ENCODE peak calls at places on chromosomes 6 and 20, in seven cellular contexts. J is mesenchymal stem cell, E is H1, Y is IMR-90, K is mesendoderm, F is neuronal stem cell, Z is H9. O is an unnamed sample.

GRCh38 chr20:16054917-16055316 is 518.3 kb downstream of the KIF16B start:
- DNase-seq in Z (no peak), K (no peak), F (no peak), Y (no peak), E (no peak), J (no peak), O (no peak)

GRCh38 chr20:57394087-57395082 is 3.2 kb downstream of the RBM38 start:
- DNase-seq in Z (no peak), F (no peak), Y (no peak), E (no peak), J (no peak), K (no peak), O (peak; percentile 51)

GRCh38 chr6:62904687-62905086 is 306.6 kb upstream of the FKBP1C start:
- DNase-seq in F (no peak), Z (peak; percentile 50), J (no peak), E (peak; percentile 19), K (peak; percentile 20), Y (no peak), O (no peak)

GRCh38 chr6:117270121-117270959 is 5.0 kb downstream of the VGLL2 start:
- DNase-seq in Z (peak; percentile 68), F (no peak), J (peak; percentile 12), Y (no peak), K (peak; percentile 71), E (no peak), O (peak; percentile 54)

GRCh38 chr6:118678866-118679265 is 27.5 kb upstream of the CEP85L start:
- DNase-seq in J (no peak), K (no peak), Y (peak; percentile 43), Z (no peak), F (no peak), E (no peak), O (no peak)

GRCh38 chr6:14060971-14061370 is 56.6 kb upstream of the CD83 start:
- DNase-seq in J (no peak), Z (no peak), Y (no peak), K (no peak), F (no peak), E (no peak), O (no peak)

GRCh38 chr20:48897298-48898044 is 24.0 kb upstream of the ARFGEF2 start:
- DNase-seq in J (peak; percentile 86), K (no peak), E (no peak), Z (no peak), Y (peak; percentile 92), F (no peak), O (peak; percentile 19)

GRCh38 chr6:104855507-104855906 is 4.2 kb downstream of the HACE1 start:
- DNase-seq in F (no peak), E (no peak), Y (peak; percentile 52), J (peak; percentile 40), K (no peak), Z (no peak), O (peak; percentile 6)

GRCh38 chr20:15675813-15676484 is 897.3 kb downstream of the KIF16B start:
- DNase-seq in E (no peak), F (no peak), K (no peak), J (no peak), Y (no peak), Z (no peak), O (no peak)

GRCh38 chr6:84284428-84285033 is 57.1 kb upstream of the CEP162 start:
- DNase-seq in K (peak; percentile 46), E (no peak), Z (peak; percentile 31), F (peak; percentile 17), Y (peak; percentile 2), J (peak; percentile 11), O (no peak)

GRCh38 chr20:48596499-48596898 is 231.3 kb downstream of the PREX1 start:
- DNase-seq in E (no peak), Z (no peak), F (no peak), K (no peak), J (no peak), Y (no peak), O (no peak)

GRCh38 chr6:16313732-16314131 is 75.3 kb downstream of the GMPR start:
- DNase-seq in K (no peak), Z (no peak), E (no peak), F (no peak), Y (no peak), J (no peak), O (no peak)

GRCh38 chr6:42963855-42964605 is 3.5 kb downstream of the GNMT start:
- DNase-seq in Y (peak; percentile 58), E (peak; percentile 64), Z (peak; percentile 89), F (no peak), K (peak; percentile 95), J (peak; percentile 78), O (no peak)

GRCh38 chr6:91088515-91088914 is 501.6 kb upstream of the MAP3K7 start:
- DNase-seq in Y (no peak), F (no peak), J (no peak), E (no peak), Z (no peak), K (peak; percentile 50), O (no peak)

GRCh38 chr20:47774081-47774777 is 11.1 kb downstream of the SULF2 start:
- DNase-seq in Z (no peak), K (no peak), F (no peak), E (no peak), J (no peak), Y (no peak), O (no peak)

GRCh38 chr6:12749531-12750379 is 33.2 kb downstream of the PHACTR1 start:
- DNase-seq in E (peak; percentile 25), F (peak; percentile 43), J (no peak), Z (peak; percentile 83), K (peak; percentile 75), Y (no peak), O (no peak)

GRCh38 chr6:112603726-112604125 is 256.6 kb downstream of the RFPL4B start:
- DNase-seq in J (no peak), K (no peak), Y (no peak), E (no peak), F (no peak), Z (no peak), O (peak; percentile 4)

GRCh38 chr6:79544299-79544927 is 7.2 kb upstream of the LCA5 start:
- DNase-seq in Z (no peak), J (peak; percentile 68), E (no peak), F (no peak), K (peak; percentile 35), Y (peak; percentile 46), O (no peak)

GRCh38 chr6:159720708-159721107 is 6.6 kb upstream of the WTAP start:
- DNase-seq in Y (no peak), E (no peak), K (peak; percentile 73), Z (no peak), J (peak; percentile 47), F (peak; percentile 17), O (peak; percentile 29)

GRCh38 chr6:160667854-160668481 is 3.9 kb upstream of the LPA start:
- DNase-seq in K (peak; percentile 77), J (no peak), Y (no peak), E (peak; percentile 23), Z (peak; percentile 76), F (no peak), O (no peak)

GRCh38 chr6:28809947-28810654 is 113.7 kb downstream of the TRIM27 start:
- DNase-seq in K (peak; percentile 70), Z (peak; percentile 64), J (peak; percentile 14), E (no peak), Y (no peak), F (no peak), O (peak; percentile 38)

GRCh38 chr6:147784371-147784770 is 275.9 kb downstream of the SAMD5 start:
- DNase-seq in Z (no peak), F (no peak), K (no peak), Y (no peak), J (no peak), E (no peak), O (no peak)

GRCh38 chr20:31836853-31837608 is 8.4 kb downstream of the FOXS1 start:
- DNase-seq in J (no peak), K (peak; percentile 63), Z (no peak), Y (no peak), E (no peak), F (no peak), O (no peak)

GRCh38 chr6:21871831-21872230 is 278.3 kb downstream of the SOX4 start:
- DNase-seq in Y (no peak), Z (no peak), F (no peak), K (no peak), J (no peak), E (no peak), O (no peak)

GRCh38 chr6:34546551-34547321 is 9.4 kb downstream of the SPDEF start:
- DNase-seq in J (no peak), K (no peak), F (no peak), Y (no peak), E (no peak), Z (no peak), O (no peak)
- H3K27ac ChIP-seq in J (no peak overlapping the region), K (no peak overlapping the region), F (no peak overlapping the region), Y (no peak overlapping the region), E (no peak overlapping the region), Z (no peak overlapping the region), O (no peak overlapping the region)

GRCh38 chr6:144349690-144350132 is 64.6 kb downstream of the UTRN start:
- DNase-seq in F (no peak), J (no peak), Z (no peak), E (no peak), Y (peak; percentile 53), K (no peak), O (no peak)
- H3K4ac ChIP-seq in F (no peak overlapping the region), J (no peak overlapping the region), Z (no peak overlapping the region), E (no peak overlapping the region), Y (no peak overlapping the region), K (no peak overlapping the region), O (no peak overlapping the region)

DNA sequence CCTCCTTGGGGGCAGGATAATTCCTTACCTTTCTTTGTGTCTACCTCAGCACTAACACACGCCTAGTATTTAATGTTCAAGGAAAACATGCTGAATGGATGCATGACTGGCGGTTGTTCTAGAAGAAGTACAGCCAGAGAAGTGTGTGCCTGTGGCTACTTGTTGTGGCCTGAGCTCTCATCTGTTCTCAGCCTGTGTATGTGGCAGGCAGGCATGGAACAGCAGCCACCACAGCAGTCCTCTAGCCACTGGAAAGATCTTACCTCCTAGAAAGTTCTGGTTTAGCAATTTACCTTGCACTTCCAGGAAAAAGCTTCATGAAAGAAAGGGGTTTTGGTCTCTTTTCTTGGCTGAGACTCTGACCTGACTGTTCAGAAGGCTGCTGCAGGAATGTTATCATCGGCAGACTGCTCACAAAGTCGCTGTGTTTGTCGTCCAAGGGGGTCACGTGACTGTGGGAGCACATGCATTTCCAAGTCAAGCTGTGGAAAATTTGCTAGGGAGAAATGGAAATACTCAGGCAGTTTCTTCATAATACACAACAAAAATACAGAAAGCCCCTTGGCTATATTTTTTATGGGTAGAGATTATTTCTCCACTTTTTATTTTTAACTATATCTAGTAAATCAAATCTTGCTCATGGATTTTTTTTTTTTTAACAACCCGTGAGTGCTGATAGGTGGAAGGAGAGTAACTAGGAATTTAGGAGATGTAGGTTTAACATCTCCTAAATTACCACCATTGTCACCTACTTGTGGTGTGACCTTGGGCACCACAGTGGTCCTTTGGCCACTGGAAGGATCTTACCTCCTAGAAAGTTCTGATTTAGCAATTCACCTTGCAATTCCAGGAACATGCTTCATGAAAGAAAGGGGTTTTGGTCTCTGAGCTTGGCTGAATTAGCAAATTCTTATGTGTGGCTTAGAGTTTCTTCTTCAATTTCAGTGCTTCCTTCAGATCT is 110.8 kb upstream of the GPR6 start:
- DNase-seq in E (no peak), J (peak; percentile 35), F (no peak), Z (no peak), K (peak; percentile 67), Y (peak; percentile 6), O (no peak)
- H3K27ac ChIP-seq in E (no peak overlapping the region), J (no peak overlapping the region), F (no peak overlapping the region), Z (no peak overlapping the region), K (peak overlapping the region; percentile 32), Y (no peak overlapping the region), O (no peak overlapping the region)

DNA sequence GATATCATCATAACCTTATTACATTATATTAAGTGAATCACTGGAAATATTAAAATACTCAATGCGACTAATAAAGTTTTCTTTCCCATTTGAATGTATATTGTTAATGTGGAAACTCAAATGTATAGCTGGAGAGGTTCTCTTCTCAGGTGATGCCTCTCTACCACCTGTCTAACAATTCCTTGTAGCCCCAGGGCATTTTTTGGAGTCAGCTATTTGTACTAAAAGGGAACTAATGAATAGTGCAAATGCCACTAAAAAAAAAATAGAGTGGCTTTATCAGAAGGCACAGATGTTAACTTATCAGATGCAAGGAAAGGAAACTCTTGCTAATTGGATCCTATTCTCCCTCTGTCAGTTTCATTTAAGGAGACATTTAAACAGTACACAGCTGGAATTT is 896.9 kb upstream of the SLC35B3 start:
- DNase-seq in E (no peak), F (peak; percentile 14), Z (no peak), Y (no peak), J (no peak), K (no peak), O (peak; percentile 56)
- H3K4ac ChIP-seq in E (no peak overlapping the region), F (no peak overlapping the region), Z (no peak overlapping the region), Y (no peak overlapping the region), J (no peak overlapping the region), K (no peak overlapping the region), O (no peak overlapping the region)

O was measured in trophoblast cell.